ENCODE peak calls at places on chromosomes 3 and 15, in nine cellular contexts. N is heart left ventricle, T is Karpas-422, O is endothelial cell of umbilical vein, I is stomach, D is mammary epithelial cell, C is fibroblast of lung, F is aorta, Q is uterus. G is an unnamed sample. For H3K4me1, the result is how much of the 10 kb centered on the place peaks cover.

GRCh38 chr3:27960133-27960532 is 238.0 kb upstream of the EOMES start:
- DNase-seq in D (peak), I (no peak), F (no peak), T (no peak), O (no peak), N (no peak), C (peak), Q (no peak), G (no peak)

GRCh38 chr3:37963635-37964034 is 27.0 kb upstream of the VILL start:
- DNase-seq in T (no peak), F (no peak), D (no peak), I (no peak), C (no peak), N (no peak), O (no peak), Q (no peak), G (no peak)

GRCh38 chr3:87260270-87260669 is 16.1 kb downstream of the POU1F1 start:
- DNase-seq in C (peak), T (peak), N (no peak), Q (no peak), I (peak), D (peak), O (peak), F (no peak), G (peak)

GRCh38 chr3:182583545-182583944 is 209.8 kb upstream of the ATP11B start:
- DNase-seq in F (no peak), O (no peak), N (no peak), Q (no peak), T (no peak), D (peak), C (peak), I (no peak), G (no peak)

GRCh38 chr3:8441969-8442559 is 59.6 kb upstream of the LMCD1 start:
- DNase-seq in O (peak), T (peak), N (no peak), Q (peak), F (no peak), C (peak), D (peak), I (no peak), G (no peak)

GRCh38 chr3:35537265-35537664 is 102.1 kb upstream of the ARPP21 start:
- DNase-seq in T (no peak), N (no peak), I (no peak), F (no peak), Q (no peak), O (no peak), D (no peak), C (no peak), G (no peak)

GRCh38 chr15:25947336-25948080 is 84.4 kb upstream of the ATP10A start:
- DNase-seq in Q (no peak), C (peak), I (no peak), F (no peak), N (no peak), D (no peak), T (no peak), O (no peak), G (no peak)

GRCh38 chr3:192261135-192261534 is 466.2 kb downstream of the FGF12 start:
- DNase-seq in C (no peak), I (no peak), O (no peak), D (no peak), F (no peak), T (no peak), N (no peak), Q (no peak), G (no peak)

GRCh38 chr3:109656225-109656624 is 318.9 kb upstream of the DPPA4 start:
- DNase-seq in D (no peak), F (no peak), T (no peak), O (no peak), Q (no peak), C (no peak), N (no peak), I (no peak), G (no peak)

GRCh38 chr3:9415485-9416138 is 18.2 kb downstream of the SETD5 start:
- DNase-seq in T (no peak), N (no peak), C (no peak), F (no peak), Q (no peak), I (no peak), D (no peak), O (no peak), G (no peak)

GRCh38 chr15:67171471-67171870 is 83.0 kb downstream of the AAGAB start:
- DNase-seq in C (no peak), I (no peak), N (no peak), T (no peak), O (no peak), F (no peak), D (no peak), Q (no peak), G (no peak)

GRCh38 chr3:9452417-9452816 is 55.0 kb downstream of the SETD5 start:
- DNase-seq in T (no peak), I (no peak), F (no peak), D (no peak), N (no peak), Q (no peak), O (no peak), C (no peak), G (no peak)

GRCh38 chr3:65559643-65560042 is 479.1 kb downstream of the MAGI1 start:
- DNase-seq in N (no peak), D (no peak), F (no peak), I (no peak), C (no peak), Q (no peak), O (no peak), T (no peak), G (no peak)

GRCh38 chr3:112470791-112471190 is 28.5 kb downstream of the BTLA start:
- DNase-seq in D (no peak), C (peak), O (no peak), Q (no peak), F (no peak), T (no peak), N (no peak), I (no peak), G (no peak)

GRCh38 chr15:67931861-67932260 is 92.0 kb upstream of the RNU6-1 start:
- DNase-seq in I (no peak), O (no peak), Q (no peak), F (no peak), N (no peak), T (no peak), D (peak), C (peak), G (no peak)

GRCh38 chr3:178454714-178455113 is 81.5 kb upstream of the KCNMB2 start:
- DNase-seq in F (no peak), N (peak), D (peak), O (no peak), I (no peak), Q (peak), T (no peak), C (peak), G (peak)

GRCh38 chr3:108406063-108406660 is 104.2 kb downstream of the MYH15 start:
- DNase-seq in O (no peak), T (no peak), I (no peak), F (no peak), Q (no peak), D (no peak), C (peak), N (no peak), G (no peak)

GRCh38 chr3:196611761-196612483 is 27.6 kb upstream of the NRROS start:
- DNase-seq in F (no peak), N (no peak), I (no peak), T (no peak), O (peak), D (no peak), Q (no peak), C (no peak), G (no peak)

GRCh38 chr3:51706788-51707731 is at the start of gene GRM2:
- DNase-seq in N (peak), T (no peak), C (peak), O (peak), F (peak), D (peak), Q (peak), I (peak), G (no peak)
- H3K4me3 ChIP-seq in N (peak), T (no peak), C (peak), O (no peak), F (no peak), D (peak), Q (no peak), I (peak), G (no peak)

GRCh38 chr15:31389576-31389975 is 62.9 kb downstream of the KLF13 start:
- DNase-seq in C (no peak), T (no peak), N (no peak), I (no peak), Q (no peak), D (no peak), F (no peak), O (no peak), G (peak)

GRCh38 chr15:31390777-31391486 is 64.3 kb downstream of the KLF13 start:
- DNase-seq in F (no peak), C (no peak), I (no peak), D (no peak), O (no peak), T (no peak), Q (no peak), N (no peak), G (no peak)

GRCh38 chr15:31387483-31388118 is 61.0 kb downstream of the KLF13 start:
- DNase-seq in F (no peak), T (no peak), Q (no peak), I (peak), C (peak), O (no peak), N (peak), D (peak), G (no peak)

GRCh38 chr15:31391687-31392671 is 65.3 kb downstream of the KLF13 start:
- DNase-seq in O (peak), T (peak), C (peak), N (peak), I (peak), D (peak), Q (peak), F (peak), G (peak)

DNA sequence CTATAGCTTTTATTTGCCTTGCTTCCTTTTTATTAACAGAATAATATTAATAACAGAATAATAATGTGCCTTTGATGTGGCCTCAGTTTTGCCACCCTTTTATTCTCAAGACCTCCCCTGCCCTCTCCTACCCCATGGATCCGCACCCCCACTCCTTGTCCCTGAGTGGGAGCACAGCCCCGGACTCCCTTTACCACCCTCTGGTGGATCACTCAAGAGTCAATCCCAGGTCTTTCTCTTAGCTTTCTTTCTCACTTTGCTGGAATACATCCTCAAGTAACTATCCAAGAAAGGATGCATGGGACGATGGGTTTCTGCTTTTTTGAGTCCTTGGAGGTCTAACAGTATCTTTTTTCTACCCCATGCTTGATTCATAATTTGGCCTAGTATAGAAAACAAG is 63.4 kb downstream of the KLF13 start:
- DNase-seq in F (no peak), C (no peak), O (no peak), T (no peak), I (no peak), N (no peak), D (no peak), Q (no peak), G (peak)
- H3K27ac ChIP-seq in F (peak), C (no peak), O (no peak), T (no peak), I (no peak), N (peak), D (no peak), Q (peak), G (no peak)

GRCh38 chr15:38074029-38074428 is 139.6 kb downstream of the TMCO5A start:
- DNase-seq in C (peak), N (no peak), D (no peak), T (no peak), I (no peak), O (no peak), F (no peak), Q (no peak), G (no peak)

GRCh38 chr15:38073278-38073930 is 139.0 kb downstream of the TMCO5A start:
- DNase-seq in I (no peak), O (peak), N (no peak), Q (peak), T (peak), C (peak), F (no peak), D (no peak), G (no peak)

GRCh38 chr15:38071211-38071972 is 137.0 kb downstream of the TMCO5A start:
- DNase-seq in Q (no peak), N (no peak), O (no peak), C (no peak), I (peak), F (no peak), T (no peak), D (no peak), G (no peak)

GRCh38 chr15:38072007-38072506 is 137.6 kb downstream of the TMCO5A start:
- DNase-seq in O (no peak), C (no peak), Q (no peak), N (no peak), F (peak), I (no peak), D (no peak), T (no peak), G (no peak)

DNA sequence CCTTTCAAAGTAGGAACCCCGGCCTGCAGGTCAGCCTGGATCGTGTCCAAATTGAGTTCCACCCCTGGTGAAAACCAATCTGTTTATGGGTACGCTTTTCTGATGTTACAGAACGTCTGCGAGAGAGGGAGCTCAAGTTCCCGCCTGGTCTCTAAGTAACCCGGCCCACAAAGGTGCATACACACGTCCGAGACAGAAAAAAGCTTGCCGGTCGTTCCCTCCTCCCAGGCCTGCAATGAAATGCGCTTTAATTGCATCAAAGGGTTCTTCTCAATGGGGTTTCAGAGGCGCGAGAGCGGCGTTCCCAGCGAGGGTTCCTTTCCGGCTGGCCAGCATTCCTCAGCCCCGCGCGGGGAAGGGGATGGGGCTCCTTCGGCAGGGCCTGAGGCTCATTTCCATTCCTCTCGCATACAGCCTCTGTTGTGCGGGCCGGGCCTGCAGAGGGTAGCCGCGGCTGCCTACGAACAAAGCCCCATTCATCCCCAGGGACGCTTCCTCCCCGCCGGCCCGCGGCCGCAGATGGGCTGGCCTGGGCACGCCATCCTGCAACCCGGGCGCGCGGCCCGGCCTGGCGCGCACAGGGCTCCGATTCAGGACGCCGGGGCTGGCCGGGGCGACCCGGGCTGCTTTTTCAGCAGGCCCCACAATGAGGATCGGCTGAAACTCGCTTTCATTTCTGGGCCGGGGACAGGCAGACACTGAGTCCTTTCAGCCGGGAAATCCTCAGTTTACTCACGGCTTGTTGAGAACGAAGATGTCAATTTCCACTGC is 138.3 kb downstream of the TMCO5A start:
- DNase-seq in C (peak), N (peak), O (peak), F (peak), T (peak), I (peak), D (peak), Q (peak), G (peak)
- H3K4me1 ChIP-seq in C (under half), N (under half), O (under half), F (under half), T (half or more), I (half or more), D (half or more), Q (under half), G (under half)

GRCh38 chr15:61528590-61528929 is 299.5 kb upstream of the RORA start:
- DNase-seq in N (no peak), Q (no peak), I (no peak), T (no peak), D (no peak), O (peak), C (no peak), F (no peak), G (no peak)
- H3K4me3 ChIP-seq in N (no peak), Q (no peak), I (no peak), T (no peak), D (no peak), O (no peak), C (no peak), F (no peak), G (no peak)

DNA sequence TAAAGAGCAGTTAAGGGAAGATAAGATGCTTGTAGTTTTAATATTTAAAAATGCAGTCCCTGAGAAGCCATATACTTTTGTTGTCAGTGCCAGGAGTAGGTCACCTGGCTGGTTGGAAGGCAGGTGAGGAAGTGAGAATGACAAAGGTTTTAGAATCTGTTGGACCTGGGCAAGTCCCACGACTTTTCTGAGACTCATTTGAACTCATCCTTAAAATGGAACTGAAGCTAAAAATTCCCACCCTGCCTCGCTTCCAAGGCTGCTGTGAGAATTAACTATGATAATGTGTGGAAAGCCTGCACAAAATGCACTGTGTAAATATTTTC is 77.1 kb downstream of the IQSEC1 start:
- DNase-seq in C (no peak), N (no peak), I (no peak), O (no peak), Q (no peak), T (no peak), D (no peak), F (no peak), G (no peak)
- H3K27ac ChIP-seq in C (no peak), N (no peak), I (no peak), O (no peak), Q (no peak), T (no peak), D (no peak), F (no peak), G (peak)

GRCh38 chr3:118803096-118803476 is 231.6 kb downstream of the IGSF11 start:
- DNase-seq in T (no peak), Q (no peak), F (no peak), O (no peak), C (no peak), N (no peak), I (no peak), D (no peak), G (no peak)
- H3K4me1 ChIP-seq in T (half or more), Q (under half), F (under half), O (under half), C (under half), N (under half), I (under half), D (under half), G (under half)

GRCh38 chr3:72203105-72203504 is 418.2 kb upstream of the PROK2 start:
- DNase-seq in T (no peak), Q (no peak), O (no peak), N (no peak), I (no peak), D (no peak), F (no peak), C (no peak), G (no peak)

GRCh38 chr3:72196377-72196929 is 411.5 kb upstream of the PROK2 start:
- DNase-seq in F (no peak), I (no peak), D (no peak), O (no peak), N (no peak), Q (peak), C (no peak), T (no peak), G (no peak)

GRCh38 chr3:72199530-72199929 is 414.6 kb upstream of the PROK2 start:
- DNase-seq in N (no peak), D (no peak), Q (no peak), I (no peak), F (no peak), C (no peak), T (no peak), O (no peak), G (no peak)

GRCh38 chr3:72203613-72204349 is 418.8 kb upstream of the PROK2 start:
- DNase-seq in N (no peak), F (no peak), O (no peak), C (no peak), T (no peak), I (no peak), Q (no peak), D (no peak), G (no peak)

DNA sequence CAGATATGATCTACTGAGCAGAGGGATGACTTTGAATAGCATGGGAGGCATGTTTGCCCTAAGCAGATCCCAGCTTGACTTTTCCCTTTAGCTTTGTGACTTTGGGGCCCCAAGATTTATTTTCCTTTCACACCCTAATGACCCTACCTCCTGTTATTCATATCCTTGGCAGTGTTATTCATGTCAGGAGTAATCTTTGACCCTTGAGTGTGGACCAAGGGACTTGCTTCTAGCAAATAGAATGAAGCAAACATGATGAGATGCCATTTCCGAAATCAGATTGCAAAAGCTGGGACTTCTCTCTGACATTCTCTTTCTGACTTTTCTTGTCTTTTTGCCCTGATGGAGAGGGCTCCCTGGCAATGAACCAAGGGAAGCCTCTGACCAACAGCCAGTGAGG is 415.4 kb upstream of the PROK2 start:
- DNase-seq in N (no peak), Q (no peak), T (no peak), O (no peak), F (no peak), I (no peak), D (no peak), C (no peak), G (no peak)
- H3K4me3 ChIP-seq in N (no peak), Q (no peak), T (no peak), O (no peak), F (no peak), I (no peak), D (no peak), C (no peak), G (no peak)